ENCODE peak calls at places on chromosomes 7 and 10, in six cellular contexts. G, M, C, J, Q and S are unnamed samples.

GRCh38 chr10:47383254-47384147 is 592 bp downstream of the ZNF488 start:
- DNase-seq in G (peak), M (no peak), C (no peak), J (no peak), Q (no peak), S (peak)

GRCh38 chr7:32502656-32503189 is 7.4 kb downstream of the AVL9 start:
- DNase-seq in G (no peak), M (no peak), C (no peak), J (no peak), Q (no peak), S (no peak)

GRCh38 chr7:38229386-38229785 is 44.0 kb downstream of the TARP start:
- DNase-seq in G (no peak), M (no peak), C (no peak), J (no peak), Q (peak), S (no peak)

GRCh38 chr10:85138046-85138445 is 809.7 kb downstream of the CCSER2 start:
- DNase-seq in G (no peak), M (no peak), C (no peak), J (no peak), Q (no peak), S (no peak)

GRCh38 chr7:369476-369980 is 79.6 kb downstream of the FOXL3 start:
- DNase-seq in G (peak), M (no peak), C (peak), J (no peak), Q (no peak), S (peak)

GRCh38 chr7:34341331-34341730 is 316.7 kb upstream of the NPSR1 start:
- DNase-seq in G (no peak), M (no peak), C (no peak), J (no peak), Q (no peak), S (no peak)

GRCh38 chr7:142542938-142543337 is 206.3 kb upstream of the PRSS1 start:
- DNase-seq in G (no peak), M (no peak), C (no peak), J (peak), Q (peak), S (no peak)

GRCh38 chr7:145784809-145785780 is 331.5 kb upstream of the CNTNAP2 start:
- DNase-seq in G (no peak), M (no peak), C (no peak), J (no peak), Q (no peak), S (no peak)

GRCh38 chr7:1607001-1607400 is 37.2 kb upstream of the PSMG3 start:
- DNase-seq in G (no peak), M (no peak), C (no peak), J (no peak), Q (no peak), S (peak)

GRCh38 chr7:1703475-1704325 is 33.6 kb downstream of the ELFN1 start:
- DNase-seq in G (no peak), M (no peak), C (no peak), J (no peak), Q (no peak), S (peak)

GRCh38 chr7:73625276-73625675 is 954 bp upstream of the MLXIPL start:
- DNase-seq in G (no peak), M (no peak), C (no peak), J (no peak), Q (no peak), S (no peak)

GRCh38 chr10:5458949-5459747 is 40.2 kb downstream of the CALML5 start:
- DNase-seq in G (no peak), M (no peak), C (no peak), J (no peak), Q (no peak), S (no peak)

GRCh38 chr10:44995914-44996633 is 4.6 kb upstream of the ZNF22 start:
- DNase-seq in G (no peak), M (peak), C (peak), J (no peak), Q (peak), S (peak)

GRCh38 chr10:31808258-31809218 is 120.1 kb downstream of the ARHGAP12 start:
- DNase-seq in G (no peak), M (peak), C (peak), J (peak), Q (peak), S (peak)

GRCh38 chr10:43000651-43001426 is 76.0 kb upstream of the RET start:
- DNase-seq in G (no peak), M (no peak), C (peak), J (peak), Q (no peak), S (no peak)

GRCh38 chr10:124626759-124627380 is 117.3 kb downstream of the FAM53B start:
- DNase-seq in G (peak), M (no peak), C (no peak), J (no peak), Q (no peak), S (no peak)

DNA sequence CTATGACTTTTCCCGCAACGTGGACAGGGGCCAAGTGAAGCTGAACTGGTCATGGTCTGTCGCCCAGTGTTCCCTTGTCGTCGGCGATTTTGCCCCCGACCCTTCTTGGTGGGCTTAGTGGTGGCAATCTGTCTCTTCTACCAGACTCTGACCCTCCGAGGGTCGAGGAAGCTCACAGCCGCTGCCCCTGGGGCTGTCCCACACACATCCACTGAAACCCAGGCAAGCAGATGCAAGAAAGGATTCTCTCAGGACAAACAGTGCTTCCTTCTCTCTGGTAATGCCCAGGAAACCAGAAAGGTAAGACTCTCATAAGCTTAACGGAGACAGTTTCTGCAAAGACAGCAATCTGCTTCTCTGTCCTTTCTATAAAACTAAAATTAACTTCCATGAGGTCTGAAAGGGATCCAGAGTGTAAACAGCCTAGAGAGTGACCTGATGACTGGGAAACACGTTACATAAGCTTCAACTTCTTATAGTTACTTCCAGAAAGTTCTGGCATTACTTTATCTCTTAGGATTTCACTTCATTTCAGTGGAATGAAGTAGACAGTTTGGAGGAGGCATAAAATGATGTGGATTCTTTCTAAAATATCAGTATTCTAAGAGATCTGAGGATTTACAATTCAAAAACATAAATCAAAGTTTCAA is 1.2 kb downstream of the CPED1 start:
- DNase-seq in G (no peak), M (no peak), C (peak), J (no peak), Q (no peak), S (peak)
- H3K27ac ChIP-seq in G (peak), M (no peak), C (peak), J (no peak), Q (peak), S (peak)

DNA sequence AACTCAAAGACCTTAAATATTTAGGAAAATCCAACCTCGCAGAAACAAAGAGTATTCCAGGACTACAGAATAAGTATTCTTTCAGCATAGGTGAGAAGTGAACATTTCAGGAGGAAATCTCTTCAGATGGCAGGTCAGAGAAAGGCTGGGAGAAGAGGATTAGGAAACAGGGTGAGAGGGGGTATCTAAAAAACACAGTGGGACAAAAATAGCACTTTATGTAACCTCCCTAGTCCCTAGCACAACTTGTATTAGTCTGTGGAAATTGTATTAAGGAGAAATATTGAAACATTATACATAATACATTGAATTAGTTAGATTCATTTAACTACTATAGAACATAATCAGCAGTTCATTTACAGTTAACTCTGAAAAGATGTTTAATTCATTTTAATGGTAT is 192.3 kb downstream of the CACNB2 start:
- DNase-seq in G (no peak), M (no peak), C (no peak), J (no peak), Q (no peak), S (no peak)
- H3K27ac ChIP-seq in G (no peak), M (no peak), C (no peak), J (no peak), Q (no peak), S (peak)

DNA sequence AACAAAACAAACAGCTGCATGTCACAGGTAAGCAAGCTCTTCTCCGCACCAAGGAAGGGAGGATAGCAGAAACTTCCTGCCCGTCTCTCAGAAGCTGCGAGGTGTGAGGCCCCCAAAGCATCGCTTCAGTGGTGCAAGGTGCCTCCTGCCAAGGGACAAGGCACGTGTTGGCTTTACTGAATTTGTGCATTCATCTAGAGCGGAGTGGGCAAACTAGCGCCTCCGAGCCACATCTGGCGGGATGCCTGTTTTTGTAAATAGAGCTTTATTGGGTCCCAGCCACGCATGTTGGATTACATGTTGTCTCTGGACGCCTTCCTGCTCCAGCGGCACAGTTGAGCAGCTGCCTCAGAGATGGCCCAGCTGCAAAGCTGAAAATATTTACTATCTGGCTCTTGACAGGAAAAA is 27.7 kb downstream of the PHYH start:
- DNase-seq in G (peak), M (peak), C (peak), J (no peak), Q (no peak), S (peak)
- H3K27ac ChIP-seq in G (no peak), M (peak), C (no peak), J (no peak), Q (no peak), S (peak)

GRCh38 chr10:1662361-1663025 is 74.8 kb downstream of the ADARB2 start:
- DNase-seq in G (no peak), M (no peak), C (no peak), J (no peak), Q (no peak), S (no peak)
- H3K27ac ChIP-seq in G (no peak), M (no peak), C (no peak), J (no peak), Q (no peak), S (no peak)

DNA sequence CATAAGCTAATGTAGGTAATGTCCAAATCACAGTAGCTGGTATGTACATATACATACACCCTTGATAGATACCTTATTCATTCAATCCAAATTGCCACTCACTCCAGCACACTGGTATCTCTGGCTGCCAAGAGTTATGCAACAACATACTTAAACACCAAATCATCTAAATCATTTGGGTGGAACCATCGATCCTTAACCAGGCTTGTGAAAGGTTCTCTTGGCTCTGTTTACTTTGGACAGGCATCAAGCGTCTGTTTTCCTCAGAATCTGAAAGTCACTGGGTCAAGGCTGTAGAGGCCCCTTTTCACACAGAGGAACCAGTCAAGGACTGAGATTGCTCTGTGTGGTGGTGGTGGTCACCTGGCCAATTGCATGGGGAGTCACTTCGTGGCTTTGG is 24.6 kb downstream of the JAZF1 start:
- DNase-seq in G (no peak), M (peak), C (no peak), J (no peak), Q (peak), S (no peak)
- H3K27ac ChIP-seq in G (no peak), M (no peak), C (no peak), J (no peak), Q (no peak), S (no peak)

GRCh38 chr10:72177454-72177853 is 38.4 kb upstream of the ANAPC16 start:
- DNase-seq in G (no peak), M (no peak), C (no peak), J (no peak), Q (no peak), S (no peak)
- H3K27ac ChIP-seq in G (no peak), M (no peak), C (no peak), J (no peak), Q (no peak), S (peak)

DNA sequence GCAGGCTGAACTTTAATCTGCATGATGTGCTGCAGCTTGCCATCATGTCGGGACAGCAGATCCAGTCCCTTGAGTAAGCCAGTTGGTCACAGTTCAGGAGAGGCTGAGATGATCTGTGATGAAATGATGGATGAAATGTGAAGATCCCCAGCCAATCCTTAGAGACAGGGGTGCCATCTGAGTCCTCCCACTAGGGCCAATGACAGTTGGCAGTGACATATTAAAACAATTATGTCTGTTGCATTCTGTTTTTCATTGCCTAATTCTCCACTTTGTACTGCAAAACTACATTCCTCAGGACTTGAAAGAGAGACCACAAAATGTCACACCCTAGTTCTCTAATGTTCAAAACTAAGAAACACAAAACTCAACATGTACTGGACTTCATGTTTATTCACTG is 66.3 kb upstream of the CAV2 start:
- DNase-seq in G (no peak), M (no peak), C (no peak), J (no peak), Q (no peak), S (no peak)
- H3K27ac ChIP-seq in G (no peak), M (no peak), C (no peak), J (no peak), Q (no peak), S (no peak)

GRCh38 chr10:79488303-79488702 is 24.0 kb upstream of the EIF5AL1 start:
- DNase-seq in G (peak), M (no peak), C (peak), J (no peak), Q (peak), S (peak)
- H3K27ac ChIP-seq in G (peak), M (no peak), C (peak), J (no peak), Q (peak), S (peak)

GRCh38 chr7:101868191-101868950 is 50.9 kb downstream of the CUX1 start:
- DNase-seq in G (no peak), M (no peak), C (no peak), J (no peak), Q (no peak), S (no peak)

GRCh38 chr7:101870361-101871062 is 53.1 kb downstream of the CUX1 start:
- DNase-seq in G (peak), M (peak), C (no peak), J (no peak), Q (no peak), S (no peak)

GRCh38 chr7:101871351-101871750 is 53.9 kb downstream of the CUX1 start:
- DNase-seq in G (no peak), M (no peak), C (no peak), J (no peak), Q (no peak), S (no peak)

GRCh38 chr7:101869026-101869900 is 51.8 kb downstream of the CUX1 start:
- DNase-seq in G (no peak), M (no peak), C (no peak), J (no peak), Q (no peak), S (no peak)

DNA sequence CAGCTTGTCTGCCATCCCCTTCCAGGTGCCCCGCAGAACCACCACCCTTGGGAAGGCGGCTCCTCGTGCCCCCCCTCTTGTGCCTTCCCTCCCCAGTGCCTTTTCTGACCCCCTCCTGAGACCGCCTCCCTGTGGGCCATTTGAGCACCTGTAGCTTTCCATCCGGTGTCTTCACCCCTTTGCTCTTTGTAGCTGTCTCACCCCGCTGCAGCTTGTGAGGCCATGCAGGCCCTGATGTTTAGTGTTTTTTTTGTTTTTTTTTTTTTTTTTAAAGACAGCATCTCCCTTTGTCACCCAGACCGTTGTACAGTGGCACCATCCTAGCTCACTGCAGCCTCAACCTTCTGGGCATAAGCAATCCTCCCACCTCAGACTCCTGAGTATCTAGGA is 52.5 kb downstream of the CUX1 start:
- DNase-seq in G (no peak), M (no peak), C (no peak), J (no peak), Q (no peak), S (no peak)
- H3K27ac ChIP-seq in G (peak), M (no peak), C (peak), J (no peak), Q (no peak), S (no peak)

GRCh38 chr7:69654381-69654780 is 56.1 kb downstream of the AUTS2 start:
- DNase-seq in G (peak), M (no peak), C (peak), J (peak), Q (no peak), S (no peak)
- H3K27ac ChIP-seq in G (no peak), M (no peak), C (peak), J (no peak), Q (no peak), S (no peak)